ENCODE peak calls at places on chromosomes 1 and 21, in four cellular contexts. One of them, this sample, is unnamed. For H3K4me1, the result is how much of the 10 kb centered on the place peaks cover.

GRCh38 chr1:39890267-39890666 is 7.0 kb upstream of the TRIT1 start:
- DNase-seq in adrenal gland: no peak
- DNase-seq in esophagus squamous epithelium: no peak
- DNase-seq in fibroblast of lung: no peak
- DNase-seq in this sample: no peak

GRCh38 chr1:111446967-111447892 is 1.8 kb downstream of the WDR77 start:
- DNase-seq in fibroblast of lung: no peak
- DNase-seq in adrenal gland: no peak
- DNase-seq in esophagus squamous epithelium: no peak
- DNase-seq in this sample: peak

GRCh38 chr1:2189459-2190425 is 4.8 kb downstream of the FAAP20 start:
- DNase-seq in esophagus squamous epithelium: peak
- DNase-seq in adrenal gland: peak
- DNase-seq in fibroblast of lung: peak
- DNase-seq in this sample: peak

GRCh38 chr1:62263006-62263812 is 56.0 kb downstream of the KANK4 start:
- DNase-seq in fibroblast of lung: peak
- DNase-seq in adrenal gland: no peak
- DNase-seq in esophagus squamous epithelium: no peak
- DNase-seq in this sample: no peak

GRCh38 chr1:19765623-19766022 is 34.1 kb downstream of the TMCO4 start:
- DNase-seq in fibroblast of lung: peak
- DNase-seq in adrenal gland: peak
- DNase-seq in esophagus squamous epithelium: no peak
- DNase-seq in this sample: peak

GRCh38 chr21:33972539-33972938 is 56.9 kb upstream of the ATP5PO start:
- DNase-seq in esophagus squamous epithelium: no peak
- DNase-seq in adrenal gland: no peak
- DNase-seq in fibroblast of lung: no peak
- DNase-seq in this sample: no peak

GRCh38 chr1:58391056-58391455 is 155.5 kb downstream of the OMA1 start:
- DNase-seq in esophagus squamous epithelium: no peak
- DNase-seq in adrenal gland: no peak
- DNase-seq in fibroblast of lung: no peak
- DNase-seq in this sample: no peak

GRCh38 chr21:43611598-43612369 is 47.5 kb downstream of the HSF2BP start:
- DNase-seq in adrenal gland: peak
- DNase-seq in fibroblast of lung: no peak
- DNase-seq in esophagus squamous epithelium: no peak
- DNase-seq in this sample: no peak

GRCh38 chr1:202567747-202568146 is 142.5 kb downstream of the SYT2 start:
- DNase-seq in fibroblast of lung: peak
- DNase-seq in esophagus squamous epithelium: no peak
- DNase-seq in adrenal gland: no peak
- DNase-seq in this sample: no peak

GRCh38 chr1:224377676-224378006 is 21.0 kb downstream of the CNIH4 start:
- DNase-seq in esophagus squamous epithelium: no peak
- DNase-seq in fibroblast of lung: peak
- DNase-seq in adrenal gland: no peak
- DNase-seq in this sample: peak

GRCh38 chr1:18343646-18344045 is 137.1 kb upstream of the KLHDC7A start:
- DNase-seq in fibroblast of lung: no peak
- DNase-seq in adrenal gland: no peak
- DNase-seq in esophagus squamous epithelium: no peak
- DNase-seq in this sample: no peak

GRCh38 chr1:58515794-58516401 is 30.6 kb downstream of the OMA1 start:
- DNase-seq in adrenal gland: peak
- DNase-seq in esophagus squamous epithelium: no peak
- DNase-seq in fibroblast of lung: peak
- DNase-seq in this sample: peak

GRCh38 chr1:73800376-73800775 is 397.6 kb downstream of the LRRIQ3 start:
- DNase-seq in esophagus squamous epithelium: no peak
- DNase-seq in adrenal gland: no peak
- DNase-seq in fibroblast of lung: peak
- DNase-seq in this sample: peak

GRCh38 chr1:11767932-11768704 is 6.1 kb downstream of the C1orf167 start:
- DNase-seq in esophagus squamous epithelium: no peak
- DNase-seq in fibroblast of lung: no peak
- DNase-seq in adrenal gland: no peak
- DNase-seq in this sample: no peak

GRCh38 chr1:32948905-32949304 is 15.7 kb downstream of the RNF19B start:
- DNase-seq in esophagus squamous epithelium: no peak
- DNase-seq in fibroblast of lung: no peak
- DNase-seq in adrenal gland: no peak
- DNase-seq in this sample: no peak

GRCh38 chr1:33576821-33577599 is 104.6 kb downstream of the ZSCAN20 start:
- DNase-seq in fibroblast of lung: no peak
- DNase-seq in adrenal gland: no peak
- DNase-seq in esophagus squamous epithelium: no peak
- DNase-seq in this sample: no peak

GRCh38 chr1:172003766-172004530 is 162.7 kb downstream of the DNM3 start:
- DNase-seq in fibroblast of lung: peak
- DNase-seq in adrenal gland: no peak
- DNase-seq in esophagus squamous epithelium: no peak
- DNase-seq in this sample: no peak

GRCh38 chr1:160373696-160374095 is 6.8 kb downstream of the NHLH1 start:
- DNase-seq in esophagus squamous epithelium: no peak
- DNase-seq in fibroblast of lung: peak
- DNase-seq in adrenal gland: no peak
- DNase-seq in this sample: no peak

GRCh38 chr1:230842801-230843200 is 25.5 kb downstream of the C1orf198 start:
- DNase-seq in esophagus squamous epithelium: no peak
- DNase-seq in fibroblast of lung: no peak
- DNase-seq in adrenal gland: no peak
- DNase-seq in this sample: no peak

GRCh38 chr1:30847358-30847972 is 61.1 kb downstream of the SDC3 start:
- DNase-seq in fibroblast of lung: peak
- DNase-seq in esophagus squamous epithelium: no peak
- DNase-seq in adrenal gland: peak
- DNase-seq in this sample: no peak

GRCh38 chr1:84998642-84999280 is 1.8 kb upstream of the MCOLN2 start:
- DNase-seq in adrenal gland: no peak
- DNase-seq in fibroblast of lung: peak
- DNase-seq in esophagus squamous epithelium: no peak
- DNase-seq in this sample: no peak

GRCh38 chr21:39041815-39042214 is 141.4 kb downstream of the PSMG1 start:
- DNase-seq in esophagus squamous epithelium: no peak
- DNase-seq in fibroblast of lung: no peak
- DNase-seq in adrenal gland: no peak
- DNase-seq in this sample: no peak

GRCh38 chr1:179175011-179175934 is 54.2 kb downstream of the ABL2 start:
- DNase-seq in fibroblast of lung: peak
- DNase-seq in esophagus squamous epithelium: no peak
- DNase-seq in adrenal gland: peak
- DNase-seq in this sample: peak

GRCh38 chr1:107748529-107748928 is 216.5 kb downstream of the VAV3 start:
- DNase-seq in esophagus squamous epithelium: no peak
- DNase-seq in fibroblast of lung: peak
- DNase-seq in adrenal gland: no peak
- DNase-seq in this sample: no peak

GRCh38 chr21:43995521-43996105 is 16.5 kb upstream of the TRAPPC10 start:
- DNase-seq in fibroblast of lung: no peak
- DNase-seq in adrenal gland: no peak
- DNase-seq in esophagus squamous epithelium: no peak
- DNase-seq in this sample: no peak

GRCh38 chr1:27004471-27005165 is 8.0 kb downstream of the TENT5B start:
- DNase-seq in esophagus squamous epithelium: no peak
- DNase-seq in fibroblast of lung: peak
- DNase-seq in adrenal gland: no peak
- DNase-seq in this sample: no peak

GRCh38 chr1:58779837-58780585 is 3.8 kb downstream of the JUN start:
- DNase-seq in fibroblast of lung: peak
- DNase-seq in esophagus squamous epithelium: no peak
- DNase-seq in adrenal gland: peak
- DNase-seq in this sample: peak

GRCh38 chr1:156860639-156861423 is at the start of gene NTRK1:
- DNase-seq in fibroblast of lung: peak
- DNase-seq in esophagus squamous epithelium: no peak
- DNase-seq in adrenal gland: peak
- DNase-seq in this sample: no peak

GRCh38 chr1:109769335-109770078 is 5.8 kb upstream of the EPS8L3 start:
- DNase-seq in fibroblast of lung: peak
- DNase-seq in esophagus squamous epithelium: no peak
- DNase-seq in adrenal gland: peak
- DNase-seq in this sample: peak

GRCh38 chr21:38816400-38816973 is 10.8 kb downstream of the ETS2 start:
- DNase-seq in fibroblast of lung: no peak
- DNase-seq in esophagus squamous epithelium: no peak
- DNase-seq in adrenal gland: no peak
- DNase-seq in this sample: no peak

GRCh38 chr21:44865561-44866280 is 7.8 kb downstream of the PTTG1IP start:
- DNase-seq in esophagus squamous epithelium: no peak
- DNase-seq in fibroblast of lung: no peak
- DNase-seq in adrenal gland: no peak
- DNase-seq in this sample: no peak

GRCh38 chr1:200620273-200621131 is at the start of gene KIF14:
- DNase-seq in fibroblast of lung: peak
- DNase-seq in adrenal gland: peak
- DNase-seq in esophagus squamous epithelium: peak
- DNase-seq in this sample: peak
- H3K27ac ChIP-seq in fibroblast of lung: peak
- H3K27ac ChIP-seq in adrenal gland: peak
- H3K27ac ChIP-seq in esophagus squamous epithelium: peak
- H3K27ac ChIP-seq in this sample: peak

DNA sequence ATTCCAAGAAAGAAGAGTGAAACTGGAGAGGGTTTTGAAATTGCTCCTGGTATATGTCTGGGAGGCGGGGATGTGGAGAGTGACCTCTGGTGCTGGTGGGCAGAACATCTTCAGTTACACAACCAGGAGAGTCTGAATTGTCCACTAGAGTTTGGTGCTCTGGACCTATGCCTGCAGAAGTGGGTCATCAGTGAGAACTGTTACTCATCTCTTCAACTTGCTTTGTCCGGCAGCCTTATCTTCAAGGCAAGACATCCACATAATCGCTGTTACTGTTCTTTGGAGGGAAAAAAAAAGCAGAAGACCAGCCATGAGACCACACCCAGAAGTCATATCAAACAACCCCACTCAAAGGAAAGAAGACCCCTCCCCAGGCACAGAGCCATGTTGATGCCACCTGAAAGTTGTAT is 14.9 kb downstream of the SH2D1B start:
- DNase-seq in adrenal gland: no peak
- DNase-seq in esophagus squamous epithelium: no peak
- DNase-seq in fibroblast of lung: no peak
- DNase-seq in this sample: no peak
- TF ChIP-seq CTCF in adrenal gland: no peak
- TF ChIP-seq CTCF in esophagus squamous epithelium: no peak
- TF ChIP-seq CTCF in fibroblast of lung: no peak
- TF ChIP-seq CTCF in this sample: peak

GRCh38 chr1:16018308-16018707 is 465 bp upstream of the HSPB7 start:
- DNase-seq in fibroblast of lung: no peak
- DNase-seq in esophagus squamous epithelium: no peak
- DNase-seq in adrenal gland: no peak
- DNase-seq in this sample: no peak

GRCh38 chr1:16018749-16019515 is 1.1 kb upstream of the HSPB7 start:
- DNase-seq in adrenal gland: no peak
- DNase-seq in esophagus squamous epithelium: no peak
- DNase-seq in fibroblast of lung: no peak
- DNase-seq in this sample: no peak

GRCh38 chr1:16021681-16022080 is at the start of gene CLCNKA:
- DNase-seq in fibroblast of lung: no peak
- DNase-seq in adrenal gland: peak
- DNase-seq in esophagus squamous epithelium: no peak
- DNase-seq in this sample: no peak

GRCh38 chr1:16019580-16020277 is 1.9 kb upstream of the HSPB7 start:
- DNase-seq in esophagus squamous epithelium: no peak
- DNase-seq in adrenal gland: peak
- DNase-seq in fibroblast of lung: peak
- DNase-seq in this sample: no peak

DNA sequence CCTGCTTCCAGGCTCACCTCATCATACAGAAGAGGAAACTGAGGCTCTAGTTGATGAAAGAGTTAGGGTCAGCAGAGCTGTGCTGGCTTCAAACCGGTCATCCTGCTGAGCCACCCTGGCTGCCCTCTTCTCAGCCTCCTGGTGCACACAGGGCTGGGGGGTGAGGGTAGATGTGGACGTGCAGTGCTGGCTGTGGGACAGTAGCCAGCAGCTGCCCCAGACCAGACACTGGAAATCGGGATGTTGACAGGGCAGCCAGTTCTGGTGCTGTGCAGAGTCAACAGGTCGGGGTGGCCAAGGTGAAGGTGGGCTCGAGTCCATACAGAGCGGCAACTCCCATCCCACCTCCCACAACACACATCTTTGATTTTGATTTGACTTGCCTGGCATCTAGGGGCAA is 1.5 kb upstream of the CLCNKA start:
- DNase-seq in fibroblast of lung: no peak
- DNase-seq in adrenal gland: no peak
- DNase-seq in esophagus squamous epithelium: no peak
- DNase-seq in this sample: no peak
- H3K4me1 ChIP-seq in fibroblast of lung: under half
- H3K4me1 ChIP-seq in adrenal gland: half or more
- H3K4me1 ChIP-seq in esophagus squamous epithelium: under half
- H3K4me1 ChIP-seq in this sample: under half

DNA sequence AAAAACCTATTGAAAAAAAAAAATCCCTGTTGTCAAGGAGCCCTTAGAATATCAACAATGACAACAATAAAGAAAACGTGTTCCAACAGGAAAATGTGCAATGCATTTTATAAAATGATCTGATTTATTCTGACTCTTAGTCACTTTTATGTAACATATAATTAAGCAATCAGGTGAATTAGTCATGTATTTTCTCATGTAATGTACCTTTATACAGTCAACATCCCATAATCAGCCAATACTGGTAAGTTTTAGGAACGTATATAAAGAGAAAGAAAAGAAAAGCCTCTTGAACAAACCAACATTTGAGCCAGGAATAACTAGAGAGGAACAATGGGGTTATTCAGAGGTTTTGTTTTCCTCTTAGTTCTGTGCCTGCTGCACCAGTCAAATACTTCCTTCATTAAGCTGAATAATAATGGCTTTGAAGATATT is at the start of gene CLCA4:
- DNase-seq in adrenal gland: no peak
- DNase-seq in esophagus squamous epithelium: no peak
- DNase-seq in fibroblast of lung: no peak
- DNase-seq in this sample: peak
- H3K27ac ChIP-seq in adrenal gland: no peak
- H3K27ac ChIP-seq in esophagus squamous epithelium: peak
- H3K27ac ChIP-seq in fibroblast of lung: no peak
- H3K27ac ChIP-seq in this sample: peak

GRCh38 chr1:38138498-38139233 is 92.1 kb upstream of the POU3F1 start:
- DNase-seq in fibroblast of lung: peak
- DNase-seq in adrenal gland: peak
- DNase-seq in esophagus squamous epithelium: no peak
- DNase-seq in this sample: peak
- TF ChIP-seq CTCF in fibroblast of lung: peak
- TF ChIP-seq CTCF in adrenal gland: peak
- TF ChIP-seq CTCF in esophagus squamous epithelium: peak
- TF ChIP-seq CTCF in this sample: peak